ENCODE peak calls at places on chromosomes 11 and 22, in four cellular contexts. G is kidney, N is pancreas, E is heart left ventricle. W is an unnamed sample. For H3K9me3 and H3K36me3, the result is how much of the 10 kb centered on the place peaks cover.

GRCh38 chr11:105132716-105133511 is 6.7 kb downstream of the CARD18 start:
- DNase-seq in G (no peak), N (no peak), E (no peak), W (no peak)

GRCh38 chr11:62402226-62402625 is 16.6 kb upstream of the SCGB1A1 start:
- DNase-seq in E (peak), N (peak), G (no peak), W (peak)

GRCh38 chr11:45796461-45796861 is 8.5 kb upstream of the SLC35C1 start:
- DNase-seq in E (no peak), N (no peak), G (no peak), W (no peak)

GRCh38 chr11:10044618-10045017 is 249.4 kb downstream of the SBF2 start:
- DNase-seq in N (no peak), G (no peak), E (no peak), W (no peak)

GRCh38 chr11:74011360-74012071 is 2.6 kb upstream of the UCP3 start:
- DNase-seq in N (no peak), E (no peak), G (no peak), W (no peak)

GRCh38 chr11:64643258-64643881 is 52.4 kb downstream of the SLC22A12 start:
- DNase-seq in G (no peak), E (no peak), N (no peak), W (no peak)

GRCh38 chr22:30933457-30933856 is 35.1 kb downstream of the MORC2 start:
- DNase-seq in G (peak), E (no peak), N (no peak), W (no peak)

GRCh38 chr11:123536690-123537437 is 106.8 kb downstream of the GRAMD1B start:
- DNase-seq in E (peak), G (no peak), N (peak), W (no peak)

GRCh38 chr11:2911088-2912037 is 17.9 kb downstream of the PHLDA2 start:
- DNase-seq in E (no peak), G (no peak), N (no peak), W (no peak)

GRCh38 chr11:108906329-108906728 is 241.5 kb downstream of the DDX10 start:
- DNase-seq in G (no peak), N (no peak), E (no peak), W (no peak)

GRCh38 chr11:83219095-83219494 is 25.6 kb downstream of the ANKRD42 start:
- DNase-seq in G (no peak), N (no peak), E (no peak), W (no peak)

GRCh38 chr22:33831207-33831606 is 89.1 kb downstream of the LARGE1 start:
- DNase-seq in N (no peak), E (no peak), G (no peak), W (no peak)

GRCh38 chr11:10898763-10899541 is 41.1 kb upstream of the ZBED5 start:
- DNase-seq in E (no peak), N (no peak), G (no peak), W (no peak)

GRCh38 chr11:134390706-134391105 is 21.3 kb downstream of the B3GAT1 start:
- DNase-seq in G (no peak), E (no peak), N (no peak), W (no peak)
- H3K9me3 ChIP-seq in G (under half), E (under half), N (under half), W (under half)

DNA sequence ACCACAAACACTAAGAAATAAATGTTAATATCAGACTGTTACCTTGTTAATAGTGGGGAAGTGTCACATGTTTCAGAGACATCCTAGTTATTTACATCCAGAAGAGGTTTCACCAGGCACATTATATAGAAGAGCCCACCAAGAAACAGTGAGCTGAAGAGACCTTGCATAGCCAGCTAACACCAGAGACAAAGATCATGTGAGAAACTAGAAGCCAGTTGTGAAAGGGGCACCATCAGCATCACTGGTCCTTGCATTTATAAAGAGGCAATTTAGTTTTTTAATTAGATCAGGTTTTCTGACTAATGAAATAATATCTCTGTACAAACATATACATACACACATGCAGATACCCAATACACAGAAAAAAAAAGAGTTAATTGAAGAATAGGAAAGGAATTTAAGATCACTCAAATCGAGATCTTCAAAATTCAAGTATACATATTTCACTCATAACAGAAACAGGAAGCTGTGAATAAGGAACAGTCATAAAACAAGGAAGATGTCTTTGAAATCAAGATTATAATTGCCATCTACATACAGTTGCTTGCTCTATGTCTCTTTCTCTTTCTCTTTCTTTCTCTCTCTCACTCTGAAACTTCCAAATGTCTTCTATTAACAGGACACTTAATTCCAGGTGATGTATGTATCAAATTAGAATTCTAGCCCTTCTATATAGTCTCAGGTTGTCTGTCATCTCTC is 348.7 kb downstream of the ETS1 start:
- DNase-seq in N (no peak), E (no peak), G (no peak), W (no peak)
- TF ChIP-seq CTCF in N (no peak), E (no peak), G (no peak), W (no peak)

GRCh38 chr11:75350122-75350742 is 1.2 kb downstream of the ARRB1 start:
- DNase-seq in N (no peak), G (peak), E (no peak), W (no peak)
- H3K36me3 ChIP-seq in N (under half), G (under half), E (under half), W (under half)

GRCh38 chr11:113415343-113415742 is 27.8 kb downstream of the ANKK1 start:
- DNase-seq in E (no peak), G (no peak), N (no peak), W (no peak)

GRCh38 chr11:113417428-113417827 is 29.8 kb downstream of the ANKK1 start:
- DNase-seq in E (no peak), G (no peak), N (no peak), W (no peak)

GRCh38 chr11:113419426-113420003 is 31.9 kb downstream of the ANKK1 start:
- DNase-seq in E (no peak), G (no peak), N (no peak), W (no peak)
- H3K9me3 ChIP-seq in E (under half), G (under half), N (under half), W (under half)

DNA sequence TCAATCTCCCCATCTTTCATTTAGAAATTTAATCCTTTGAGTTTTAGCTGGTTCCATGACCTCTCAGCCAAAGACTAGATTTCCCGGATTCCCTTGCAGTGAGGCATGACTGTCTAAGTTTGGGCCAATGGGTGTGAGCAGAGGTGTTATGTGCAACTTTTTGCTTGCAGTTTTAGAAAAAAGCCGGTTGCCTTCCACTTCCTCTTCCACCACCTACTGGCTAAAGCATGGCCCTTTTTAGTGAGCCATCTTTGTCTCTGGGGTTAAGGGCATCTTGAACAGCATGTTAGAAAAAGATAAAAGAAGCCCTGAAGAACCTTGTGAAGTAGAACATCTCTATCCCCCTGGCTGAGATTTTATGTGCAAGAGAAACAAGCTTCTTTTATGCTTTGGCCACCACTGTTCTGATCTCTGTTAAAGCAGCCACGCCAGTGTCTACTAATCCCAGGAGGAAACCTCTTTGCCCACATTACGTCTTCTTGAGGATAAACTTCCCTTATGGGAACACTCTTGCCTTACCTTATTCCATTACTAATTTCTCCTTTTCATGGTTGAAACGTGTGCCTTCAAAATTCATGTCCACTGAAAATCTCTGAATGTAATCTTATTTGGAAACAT is 279.9 kb downstream of the TENM4 start:
- DNase-seq in G (no peak), N (no peak), E (no peak), W (no peak)
- TF ChIP-seq CTCF in G (no peak), N (no peak), E (no peak), W (peak)

DNA sequence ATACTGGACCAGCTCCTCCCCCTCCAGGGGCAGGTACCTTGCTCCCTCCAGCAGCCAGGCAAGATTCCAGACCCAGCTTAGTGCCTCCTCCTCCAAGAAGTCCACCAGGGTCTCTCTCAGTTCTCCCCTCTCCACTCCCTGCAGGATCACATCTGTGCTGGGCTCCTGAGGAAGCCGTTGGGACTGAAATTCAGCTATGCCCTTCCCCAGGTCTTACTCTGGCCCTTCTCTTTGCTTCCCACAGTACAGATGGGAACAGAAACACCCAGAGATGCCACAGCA is 14.6 kb downstream of the WNT7B start:
- DNase-seq in G (no peak), E (no peak), N (no peak), W (no peak)
- H3K36me3 ChIP-seq in G (under half), E (under half), N (under half), W (under half)

DNA sequence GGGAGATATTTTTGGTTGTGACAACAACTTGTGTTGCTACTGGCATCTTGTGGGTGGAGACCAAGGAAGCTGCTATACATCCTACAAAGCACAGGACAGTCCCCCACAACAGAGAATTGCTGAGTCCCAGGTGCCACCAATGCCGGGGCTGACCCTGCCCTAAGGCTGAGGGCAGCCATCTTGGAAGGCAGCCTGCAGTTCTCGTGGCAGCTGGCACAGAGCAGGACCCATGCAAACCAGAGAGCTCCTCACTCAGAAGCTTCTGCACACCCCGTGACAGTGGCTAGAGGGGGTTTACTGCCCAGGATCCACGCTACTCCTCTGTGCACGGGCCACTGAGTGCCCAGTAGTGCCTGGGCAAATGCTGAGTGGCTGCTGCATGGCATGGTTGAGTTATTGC is 143.4 kb downstream of the CTTN start:
- DNase-seq in E (no peak), N (no peak), G (peak), W (no peak)
- H3K9me3 ChIP-seq in E (under half), N (under half), G (under half), W (under half)

GRCh38 chr22:44668886-44669724 is 32.9 kb upstream of the PRR5 start:
- DNase-seq in N (no peak), G (peak), E (no peak), W (no peak)

GRCh38 chr22:44669725-44670027 is 32.3 kb upstream of the PRR5 start:
- DNase-seq in G (peak), N (no peak), E (no peak), W (no peak)

GRCh38 chr22:44667276-44667675 is 34.7 kb upstream of the PRR5 start:
- DNase-seq in E (no peak), N (no peak), G (peak), W (no peak)

GRCh38 chr22:44667829-44668189 is 34.2 kb upstream of the PRR5 start:
- DNase-seq in G (peak), N (no peak), E (no peak), W (no peak)

DNA sequence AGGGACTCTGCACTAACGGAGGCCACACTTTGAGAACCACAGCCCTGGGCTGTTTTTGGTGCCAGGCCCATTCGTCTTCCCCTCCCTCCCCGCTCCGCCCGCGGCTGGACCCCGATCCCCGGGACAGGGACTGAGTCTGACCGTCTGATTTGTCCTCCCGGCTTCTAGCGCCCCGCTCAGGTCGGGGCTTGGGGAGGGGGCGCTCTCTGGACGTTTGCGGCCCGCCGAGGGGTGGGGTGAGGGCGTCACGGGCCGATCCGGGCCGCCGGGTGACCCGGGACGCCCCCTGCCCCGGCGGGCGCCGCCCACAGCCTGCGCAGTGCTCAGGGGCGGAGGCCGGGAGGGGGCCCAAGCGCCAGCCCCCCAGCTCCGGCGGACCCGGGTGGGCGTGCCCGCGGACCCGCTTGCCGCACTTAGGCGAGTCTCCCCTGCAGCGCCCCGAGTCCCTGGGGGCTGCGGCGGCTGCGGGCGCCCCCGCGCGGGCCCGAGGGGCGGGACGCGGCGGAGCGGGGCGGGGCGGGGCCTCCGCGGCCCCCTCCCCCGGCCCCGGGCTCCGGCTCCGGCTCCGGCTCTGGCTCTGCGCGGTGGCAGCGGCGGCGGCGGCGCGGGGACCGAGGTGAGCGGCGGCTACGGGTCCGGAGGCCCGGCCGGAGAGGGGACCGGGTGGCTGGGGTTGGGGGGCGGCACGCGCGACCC is 33.7 kb upstream of the PRR5 start:
- DNase-seq in G (peak), N (no peak), E (no peak), W (no peak)
- TF ChIP-seq CTCF in G (no peak), N (no peak), E (no peak), W (no peak)

GRCh38 chr22:46694423-46695170 is 43.5 kb downstream of the CERK start:
- DNase-seq in E (no peak), G (no peak), N (no peak), W (no peak)

GRCh38 chr22:46696225-46696518 is 41.9 kb downstream of the CERK start:
- DNase-seq in N (no peak), E (no peak), G (no peak), W (no peak)

GRCh38 chr22:46697811-46698515 is 40.1 kb downstream of the CERK start:
- DNase-seq in E (no peak), N (no peak), G (no peak), W (no peak)

GRCh38 chr22:46695346-46696224 is 42.5 kb downstream of the CERK start:
- DNase-seq in E (no peak), G (no peak), N (no peak), W (no peak)

GRCh38 chr22:46696614-46697013 is 41.4 kb downstream of the CERK start:
- DNase-seq in G (no peak), N (no peak), E (no peak), W (no peak)
- H3K36me3 ChIP-seq in G (under half), N (half or more), E (half or more), W (half or more)

DNA sequence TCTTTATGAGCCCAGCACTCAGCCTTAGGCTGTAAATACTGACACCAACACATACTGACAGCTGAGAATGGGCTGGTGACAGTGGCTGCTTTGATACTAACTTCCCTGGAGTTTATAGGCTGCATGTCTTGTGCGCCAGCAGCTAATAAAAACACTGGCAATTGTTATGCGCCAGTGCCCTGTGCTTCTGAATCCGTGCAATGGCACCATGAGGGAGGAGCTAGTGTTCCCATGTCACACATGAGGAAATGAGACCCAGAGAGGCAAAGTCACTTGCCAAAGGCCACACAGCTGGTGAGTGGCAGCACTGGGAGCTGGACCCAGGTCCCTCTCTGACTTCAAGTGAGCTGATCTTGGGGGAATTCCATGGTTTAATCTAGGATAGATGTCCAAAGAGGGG is 23.8 kb downstream of the SHISAL1 start:
- DNase-seq in E (no peak), N (no peak), G (no peak), W (no peak)
- H3K9me3 ChIP-seq in E (under half), N (under half), G (under half), W (under half)

W was measured in right lobe of liver.